ENCODE peak calls at places on chromosomes 16 and 17, in four cellular contexts. H is MG63, Q is HCT116, G is heart right ventricle. F is an unnamed sample.

GRCh38 chr17:72295916-72296315 is 175.1 kb downstream of the SOX9 start:
- DNase-seq in H (no peak), Q (no peak), G (no peak), F (no peak)

GRCh38 chr17:17370711-17371110 is 67.5 kb downstream of the NT5M start:
- DNase-seq in H (no peak), Q (no peak), G (no peak), F (no peak)

GRCh38 chr17:46771601-46772012 is 46.9 kb downstream of the WNT3 start:
- DNase-seq in H (peak; percentile 70), Q (no peak), G (no peak), F (no peak)

GRCh38 chr17:14125518-14126125 is 56.3 kb downstream of the COX10 start:
- DNase-seq in H (no peak), Q (no peak), G (no peak), F (no peak)

GRCh38 chr17:17164156-17164555 is 42.0 kb downstream of the PLD6 start:
- DNase-seq in H (no peak), Q (no peak), G (no peak), F (no peak)

GRCh38 chr16:79287424-79287917 is 313.1 kb downstream of the MAF start:
- DNase-seq in H (no peak), Q (no peak), G (peak; percentile 25), F (no peak)

GRCh38 chr17:12990041-12990808 is 27.6 kb downstream of the ELAC2 start:
- DNase-seq in H (no peak), Q (no peak), G (peak; percentile 72), F (no peak)

GRCh38 chr16:84246679-84247077 is 6.9 kb upstream of the KCNG4 start:
- DNase-seq in H (no peak), Q (no peak), G (no peak), F (no peak)

GRCh38 chr16:50400312-50400966 is 31.7 kb upstream of the BRD7 start:
- DNase-seq in H (no peak), Q (no peak), G (no peak), F (peak; percentile 60)

GRCh38 chr16:65280988-65281530 is 159.2 kb upstream of the CDH11 start:
- DNase-seq in H (no peak), Q (no peak), G (no peak), F (no peak)

GRCh38 chr17:81934098-81934757 is 2.9 kb downstream of the PYCR1 start:
- DNase-seq in H (no peak), Q (no peak), G (no peak), F (no peak)

GRCh38 chr16:7513429-7513828 is 180.8 kb downstream of the RBFOX1 start:
- DNase-seq in H (peak; percentile 1), Q (no peak), G (no peak), F (no peak)

GRCh38 chr17:40180694-40181093 is 3.4 kb downstream of the RAPGEFL1 start:
- DNase-seq in H (no peak), Q (no peak), G (no peak), F (no peak)

GRCh38 chr17:9865585-9865984 is 39.5 kb downstream of the RCVRN start:
- DNase-seq in H (no peak), Q (no peak), G (no peak), F (no peak)

DNA sequence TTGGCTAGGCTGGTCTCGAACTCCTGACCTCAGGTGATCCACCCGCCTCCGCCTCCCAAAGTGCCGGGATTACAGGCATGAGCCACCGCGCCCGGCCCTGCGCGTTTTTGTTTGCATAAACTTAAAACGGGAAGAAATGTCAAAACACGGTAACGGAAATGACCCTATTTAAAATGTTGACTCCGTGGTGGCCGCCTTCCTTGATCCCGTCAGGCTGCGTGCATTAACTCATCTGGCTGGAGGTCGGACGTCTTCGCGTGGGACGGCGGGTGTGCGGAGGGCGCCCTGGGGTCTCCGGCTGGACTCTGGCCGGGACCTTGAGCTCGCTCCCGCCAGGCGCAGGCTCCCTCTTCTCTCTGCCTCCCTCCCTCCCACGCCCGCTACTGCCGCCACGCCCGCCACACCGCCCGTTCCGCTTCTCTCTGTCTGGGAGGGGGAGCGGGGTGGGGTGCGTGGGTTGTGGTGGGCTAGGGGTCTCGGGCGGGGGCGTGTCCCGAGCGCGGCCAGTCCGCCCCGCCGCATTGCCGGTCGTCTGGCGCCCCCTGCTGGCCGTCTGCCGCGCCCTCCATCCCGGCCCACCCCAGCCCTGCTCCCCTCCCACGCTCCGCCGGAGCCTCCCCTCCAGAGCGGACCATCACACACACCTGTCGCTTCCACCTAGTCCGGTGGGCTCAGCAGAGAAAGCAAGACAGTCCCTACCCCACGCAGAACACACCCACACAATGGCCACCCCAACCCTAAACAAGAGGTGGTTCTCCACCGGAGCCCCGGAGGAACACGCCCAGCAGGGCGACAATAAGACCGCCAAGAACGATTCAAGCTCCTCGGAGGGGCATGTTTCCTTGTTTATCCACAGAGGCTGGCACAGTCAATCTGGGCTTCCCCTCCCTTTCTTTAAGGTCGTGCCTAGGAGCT is 1.2 kb upstream of the CCDC42 start:
- DNase-seq in H (peak; percentile 66), Q (peak; percentile 16), G (peak; percentile 71), F (peak; percentile 30)
- H3K4me3 ChIP-seq in H (peak overlapping the region; percentile 55), Q (peak overlapping the region; percentile 58), G (peak overlapping the region; percentile 77), F (peak overlapping the region; percentile 77)

GRCh38 chr16:87924937-87925670 is 11.2 kb downstream of the CA5A start:
- DNase-seq in H (no peak), Q (no peak), G (no peak), F (no peak)
- H3K4me3 ChIP-seq in H (no peak overlapping the region), Q (no peak overlapping the region), G (no peak overlapping the region), F (no peak overlapping the region)

GRCh38 chr17:27807567-27808470 is 7.5 kb upstream of the NOS2 start:
- DNase-seq in H (no peak), Q (no peak), G (peak; percentile 14), F (no peak)
- H3K4me3 ChIP-seq in H (no peak overlapping the region), Q (no peak overlapping the region), G (no peak overlapping the region), F (peak overlapping the region; percentile 28)

GRCh38 chr16:69444873-69445517 is 20.6 kb downstream of the CYB5B start:
- DNase-seq in H (no peak), Q (no peak), G (no peak), F (no peak)
- H3K4me3 ChIP-seq in H (peak overlapping the region; percentile 2), Q (no peak overlapping the region), G (peak overlapping the region; percentile 20), F (peak overlapping the region; percentile 43)

GRCh38 chr17:11928436-11928835 is 68.8 kb downstream of the ZNF18 start:
- DNase-seq in H (no peak), Q (no peak), G (no peak), F (no peak)
- H3K4me3 ChIP-seq in H (no peak overlapping the region), Q (no peak overlapping the region), G (no peak overlapping the region), F (no peak overlapping the region)

GRCh38 chr17:75147878-75148546 is 6.3 kb downstream of the JPT1 start:
- DNase-seq in H (no peak), Q (no peak), G (no peak), F (no peak)
- H3K4me3 ChIP-seq in H (no peak overlapping the region), Q (no peak overlapping the region), G (no peak overlapping the region), F (no peak overlapping the region)

DNA sequence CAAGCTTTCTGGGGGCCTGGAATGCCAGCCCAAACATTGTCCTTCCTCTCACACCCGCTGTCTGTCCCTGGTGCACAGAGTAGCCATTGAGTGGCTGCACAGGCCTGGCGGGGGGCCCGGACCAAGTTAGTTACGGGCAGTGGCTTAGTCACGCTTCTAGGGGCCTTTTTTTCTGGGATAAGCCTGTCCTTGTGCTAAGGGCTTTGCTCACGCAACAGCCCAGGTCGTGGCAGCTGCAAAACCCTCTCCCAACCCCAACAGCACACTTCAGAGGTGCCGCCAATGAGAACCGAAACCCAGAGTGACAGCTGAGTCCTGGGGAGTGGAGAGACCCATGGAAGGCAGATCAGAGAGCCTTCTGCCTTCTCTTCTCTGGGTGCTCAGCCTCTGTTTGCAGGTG is 9.0 kb downstream of the WSCD1 start:
- DNase-seq in H (no peak), Q (no peak), G (no peak), F (no peak)
- H3K4me3 ChIP-seq in H (no peak overlapping the region), Q (no peak overlapping the region), G (no peak overlapping the region), F (no peak overlapping the region)

DNA sequence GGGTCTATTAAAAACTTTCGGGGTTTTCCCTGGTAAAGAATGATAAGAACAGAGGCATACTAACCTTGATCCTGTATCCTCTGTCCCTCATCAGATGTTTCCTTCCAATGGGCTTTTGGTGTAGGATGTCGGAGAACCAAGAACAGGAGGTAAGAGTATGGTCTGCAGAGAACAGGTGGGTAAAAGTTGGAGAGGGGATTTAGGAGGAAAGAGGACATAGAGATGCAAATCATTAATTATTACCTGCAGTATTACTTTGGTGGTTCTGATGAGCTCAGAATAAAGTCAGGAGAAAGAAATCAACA is 4.3 kb downstream of the SNX11 start:
- DNase-seq in H (no peak), Q (no peak), G (no peak), F (no peak)
- H3K4me3 ChIP-seq in H (no peak overlapping the region), Q (no peak overlapping the region), G (no peak overlapping the region), F (no peak overlapping the region)

DNA sequence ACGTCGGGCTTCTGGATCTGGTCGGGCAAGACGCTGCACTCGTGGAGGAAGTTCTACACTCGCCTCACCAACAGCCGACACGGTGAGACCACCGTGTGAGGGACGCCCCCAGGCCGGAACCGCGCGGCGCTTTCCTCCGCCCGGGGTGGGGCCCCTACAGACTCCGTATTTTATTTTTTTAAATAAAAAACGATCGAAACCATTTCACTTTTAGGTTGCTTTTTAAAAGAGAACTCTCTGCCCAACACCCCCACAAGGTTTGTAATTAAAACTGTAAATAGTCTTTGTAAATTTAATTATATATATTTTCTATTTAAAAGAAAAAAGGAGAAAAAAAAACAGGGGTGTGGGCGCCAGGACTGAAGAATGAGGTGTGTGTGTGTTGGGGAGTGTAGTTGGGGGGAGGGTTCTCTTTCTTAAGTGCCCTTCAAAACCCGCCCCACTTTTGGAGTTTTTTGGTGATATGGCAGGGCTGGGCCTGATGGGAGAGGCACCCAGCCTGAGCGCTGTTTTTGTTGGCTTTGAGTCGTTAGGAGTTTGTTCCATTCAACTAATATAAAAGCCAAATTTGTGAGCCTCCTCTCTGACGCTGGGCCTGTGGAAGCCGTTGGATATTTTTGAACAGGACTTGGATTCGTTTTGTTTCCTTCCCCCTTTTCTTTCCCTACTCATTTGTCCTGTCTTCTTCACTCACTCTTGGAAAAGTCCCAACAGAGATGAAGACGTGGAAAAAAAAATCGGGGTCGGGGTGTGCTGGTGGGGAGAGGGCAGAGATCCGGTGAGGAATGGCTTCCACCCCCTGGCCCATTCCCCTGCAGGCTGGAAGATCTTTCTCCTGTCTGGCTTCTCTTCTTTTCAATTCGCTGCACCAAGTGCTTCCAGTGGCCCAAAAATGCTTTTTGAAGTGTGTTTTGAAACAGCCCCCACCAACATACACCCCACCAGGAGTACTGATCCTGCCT is 2.3 kb downstream of the FZD2 start:
- DNase-seq in H (peak; percentile 43), Q (no peak), G (no peak), F (no peak)
- H3K4me3 ChIP-seq in H (peak overlapping the region; percentile 67), Q (no peak overlapping the region), G (no peak overlapping the region), F (peak overlapping the region; percentile 40)

F was measured in ascending aorta.